ENCODE peak calls at places on chromosomes 7 and 10, in four cellular contexts. One of them, this sample, is unnamed.

GRCh38 chr7:157347217-157347904 is 10.6 kb downstream of the DNAJB6 start:
- DNase-seq in H7: no peak
- DNase-seq in RWPE1: peak; percentile 68
- DNase-seq in IMR-90: peak; percentile 85
- DNase-seq in this sample: no peak

GRCh38 chr7:102456327-102456726 is 8.3 kb downstream of the ALKBH4 start:
- DNase-seq in IMR-90: peak; percentile 72
- DNase-seq in H7: no peak
- DNase-seq in RWPE1: peak; percentile 41
- DNase-seq in this sample: no peak

GRCh38 chr10:85612378-85612775 is 754.2 kb downstream of the GRID1 start:
- DNase-seq in IMR-90: no peak
- DNase-seq in RWPE1: no peak
- DNase-seq in H7: no peak
- DNase-seq in this sample: no peak

GRCh38 chr10:27446091-27446918 is 57.8 kb upstream of the RAB18 start:
- DNase-seq in H7: no peak
- DNase-seq in RWPE1: peak; percentile 30
- DNase-seq in IMR-90: peak; percentile 47
- DNase-seq in this sample: peak; percentile 28

GRCh38 chr7:12684186-12684585 is 3.2 kb upstream of the ARL4A start:
- DNase-seq in IMR-90: no peak
- DNase-seq in RWPE1: no peak
- DNase-seq in H7: no peak
- DNase-seq in this sample: no peak

GRCh38 chr7:79806161-79806734 is 328.4 kb upstream of the GNAI1 start:
- DNase-seq in H7: no peak
- DNase-seq in IMR-90: peak; percentile 42
- DNase-seq in RWPE1: peak; percentile 3
- DNase-seq in this sample: no peak

GRCh38 chr7:138074121-138074520 is 2.1 kb upstream of the AKR1D1 start:
- DNase-seq in H7: no peak
- DNase-seq in RWPE1: no peak
- DNase-seq in IMR-90: no peak
- DNase-seq in this sample: no peak

GRCh38 chr7:13800694-13801448 is 188.6 kb downstream of the ETV1 start:
- DNase-seq in RWPE1: peak; percentile 68
- DNase-seq in IMR-90: peak; percentile 96
- DNase-seq in H7: no peak
- DNase-seq in this sample: peak; percentile 10

GRCh38 chr7:151665363-151665762 is 145.7 kb upstream of the RHEB start:
- DNase-seq in RWPE1: no peak
- DNase-seq in IMR-90: peak; percentile 96
- DNase-seq in H7: no peak
- DNase-seq in this sample: no peak

GRCh38 chr7:30082686-30083085 is 52.1 kb upstream of the MTURN start:
- DNase-seq in H7: no peak
- DNase-seq in RWPE1: no peak
- DNase-seq in IMR-90: no peak
- DNase-seq in this sample: no peak

GRCh38 chr7:100584677-100585510 is 1.0 kb downstream of the LRCH4 start:
- DNase-seq in RWPE1: peak; percentile 78
- DNase-seq in IMR-90: peak; percentile 89
- DNase-seq in H7: peak; percentile 90
- DNase-seq in this sample: peak; percentile 69